ENCODE peak calls at places on chromosome 21, in seven cellular contexts. A, J, Y, G, V, B and Z are unnamed samples.

GRCh38 chr21:29372063-29372802 is 73.5 kb downstream of the BACH1 start:
- DNase-seq in A (peak), J (peak), Y (peak), G (peak), V (peak), B (peak), Z (peak)

GRCh38 chr21:35438643-35439404 is 389.7 kb upstream of the RUNX1 start:
- DNase-seq in A (no peak), J (no peak), Y (no peak), G (peak), V (no peak), B (no peak), Z (peak)

GRCh38 chr21:18840239-18840638 is 436.7 kb upstream of the TMPRSS15 start:
- DNase-seq in A (no peak), J (no peak), Y (no peak), G (no peak), V (peak), B (peak), Z (peak)

GRCh38 chr21:14889080-14889805 is 175.6 kb downstream of the NRIP1 start:
- DNase-seq in A (peak), J (no peak), Y (no peak), G (peak), V (peak), B (no peak), Z (no peak)

GRCh38 chr21:16007933-16008332 is 278.2 kb downstream of the USP25 start:
- DNase-seq in A (no peak), J (no peak), Y (no peak), G (peak), V (peak), B (no peak), Z (no peak)

GRCh38 chr21:31158789-31159581 is 120.7 kb upstream of the KRTAP19-8 start:
- DNase-seq in A (no peak), J (no peak), Y (no peak), G (no peak), V (peak), B (no peak), Z (no peak)

GRCh38 chr21:38140192-38140905 is 116.4 kb upstream of the KCNJ15 start:
- DNase-seq in A (no peak), J (no peak), Y (no peak), G (peak), V (peak), B (no peak), Z (no peak)

GRCh38 chr21:33418686-33419085 is 15.5 kb downstream of the IFNGR2 start:
- DNase-seq in A (no peak), J (no peak), Y (no peak), G (no peak), V (peak), B (no peak), Z (no peak)

GRCh38 chr21:24197956-24198355 is 1409.3 kb downstream of the MRPL39 start:
- DNase-seq in A (no peak), J (no peak), Y (no peak), G (peak), V (peak), B (no peak), Z (no peak)

GRCh38 chr21:29177800-29178199 is 47.4 kb downstream of the MAP3K7CL start:
- DNase-seq in A (no peak), J (no peak), Y (no peak), G (no peak), V (no peak), B (no peak), Z (no peak)

GRCh38 chr21:34824314-34824713 is 155.5 kb downstream of the CLIC6 start:
- DNase-seq in A (no peak), J (no peak), Y (no peak), G (no peak), V (peak), B (no peak), Z (no peak)

GRCh38 chr21:21159253-21159899 is 161.2 kb downstream of the NCAM2 start:
- DNase-seq in A (no peak), J (no peak), Y (no peak), G (peak), V (no peak), B (no peak), Z (no peak)

GRCh38 chr21:37803076-37803475 is 113.2 kb downstream of the KCNJ6 start:
- DNase-seq in A (no peak), J (no peak), Y (no peak), G (no peak), V (no peak), B (no peak), Z (no peak)

GRCh38 chr21:37886120-37886519 is 30.1 kb downstream of the KCNJ6 start:
- DNase-seq in A (no peak), J (no peak), Y (no peak), G (no peak), V (no peak), B (no peak), Z (no peak)

GRCh38 chr21:32611471-32611997 is 643 bp downstream of the CFAP298 start:
- DNase-seq in A (no peak), J (no peak), Y (no peak), G (peak), V (peak), B (no peak), Z (peak)

GRCh38 chr21:34807881-34808568 is 139.2 kb downstream of the CLIC6 start:
- DNase-seq in A (no peak), J (no peak), Y (no peak), G (peak), V (peak), B (no peak), Z (no peak)

GRCh38 chr21:16570196-16570595 is 840.4 kb downstream of the USP25 start:
- DNase-seq in A (no peak), J (no peak), Y (no peak), G (peak), V (no peak), B (no peak), Z (no peak)

GRCh38 chr21:33943293-33943692 is 27.7 kb upstream of the ATP5PO start:
- DNase-seq in A (no peak), J (no peak), Y (no peak), G (no peak), V (no peak), B (no peak), Z (no peak)

GRCh38 chr21:35575280-35575915 is 484.9 kb downstream of the SETD4 start:
- DNase-seq in A (no peak), J (no peak), Y (no peak), G (peak), V (peak), B (no peak), Z (no peak)

GRCh38 chr21:34865922-34866271 is 183.2 kb downstream of the RUNX1 start:
- DNase-seq in A (peak), J (no peak), Y (no peak), G (no peak), V (peak), B (peak), Z (peak)

GRCh38 chr21:16205527-16205926 is 475.7 kb downstream of the USP25 start:
- DNase-seq in A (no peak), J (no peak), Y (no peak), G (peak), V (no peak), B (no peak), Z (no peak)

GRCh38 chr21:31409849-31410762 is 66.0 kb upstream of the TIAM1 start:
- DNase-seq in A (no peak), J (no peak), Y (no peak), G (no peak), V (no peak), B (no peak), Z (no peak)

GRCh38 chr21:32807717-32808380 is 36.3 kb upstream of the PAXBP1 start:
- DNase-seq in A (no peak), J (no peak), Y (peak), G (peak), V (peak), B (no peak), Z (no peak)

GRCh38 chr21:36504067-36505058 is 24.4 kb upstream of the CLDN14 start:
- DNase-seq in A (peak), J (no peak), Y (peak), G (peak), V (peak), B (no peak), Z (peak)

GRCh38 chr21:45300786-45301520 is 13.3 kb upstream of the POFUT2 start:
- DNase-seq in A (no peak), J (no peak), Y (no peak), G (no peak), V (no peak), B (no peak), Z (no peak)
- H3K9ac ChIP-seq in A (no peak), J (no peak), Y (no peak), G (peak), V (no peak), B (no peak), Z (no peak)

GRCh38 chr21:46078322-46078981 is 19.5 kb upstream of the COL6A2 start:
- DNase-seq in A (no peak), J (no peak), Y (no peak), G (peak), V (no peak), B (peak), Z (no peak)

GRCh38 chr21:46080171-46081021 is 17.5 kb upstream of the COL6A2 start:
- DNase-seq in A (no peak), J (no peak), Y (no peak), G (no peak), V (no peak), B (peak), Z (no peak)

GRCh38 chr21:46081022-46081861 is 16.7 kb upstream of the COL6A2 start:
- DNase-seq in A (no peak), J (no peak), Y (no peak), G (no peak), V (no peak), B (peak), Z (no peak)

GRCh38 chr21:46078984-46079356 is 18.9 kb upstream of the COL6A2 start:
- DNase-seq in A (no peak), J (no peak), Y (no peak), G (no peak), V (peak), B (no peak), Z (no peak)

DNA sequence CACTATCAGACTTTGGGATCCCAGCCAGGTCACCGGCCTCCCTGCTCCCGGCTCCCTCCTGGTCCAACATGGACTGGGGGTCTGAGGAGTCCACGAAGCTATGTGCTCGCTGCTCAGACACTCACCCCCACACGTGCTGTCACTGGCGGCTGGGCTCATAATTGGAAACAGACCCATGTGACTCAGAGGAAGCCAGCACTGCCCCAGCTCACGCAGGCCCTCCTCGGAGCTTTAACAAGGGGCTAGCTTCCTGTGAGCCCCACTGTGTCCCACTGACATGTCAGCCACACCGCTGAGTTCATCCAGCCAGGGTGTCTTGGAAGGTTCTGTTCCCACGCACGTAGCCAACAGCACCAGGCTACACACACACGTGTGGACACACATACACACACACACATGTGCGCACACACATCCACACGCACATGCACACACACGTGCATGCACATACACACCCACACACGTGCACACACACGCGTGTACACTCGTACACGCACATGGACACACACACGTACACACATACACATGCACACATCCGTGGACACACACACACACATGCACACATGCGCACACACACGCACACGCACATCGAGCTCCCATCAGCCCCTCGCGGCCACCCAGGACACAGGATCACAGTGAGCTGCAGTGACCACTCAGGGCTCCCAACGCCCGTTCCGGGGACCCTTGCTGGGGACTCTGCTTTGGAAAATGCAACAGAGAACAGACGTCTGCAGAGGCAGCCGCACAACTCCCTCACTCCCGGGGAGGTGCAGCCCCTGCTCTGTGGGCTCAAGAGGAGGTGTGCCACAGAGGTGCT is 18.3 kb upstream of the COL6A2 start:
- DNase-seq in A (no peak), J (peak), Y (no peak), G (peak), V (peak), B (peak), Z (no peak)
- H3K9ac ChIP-seq in A (no peak), J (no peak), Y (peak), G (peak), V (peak), B (no peak), Z (no peak)

DNA sequence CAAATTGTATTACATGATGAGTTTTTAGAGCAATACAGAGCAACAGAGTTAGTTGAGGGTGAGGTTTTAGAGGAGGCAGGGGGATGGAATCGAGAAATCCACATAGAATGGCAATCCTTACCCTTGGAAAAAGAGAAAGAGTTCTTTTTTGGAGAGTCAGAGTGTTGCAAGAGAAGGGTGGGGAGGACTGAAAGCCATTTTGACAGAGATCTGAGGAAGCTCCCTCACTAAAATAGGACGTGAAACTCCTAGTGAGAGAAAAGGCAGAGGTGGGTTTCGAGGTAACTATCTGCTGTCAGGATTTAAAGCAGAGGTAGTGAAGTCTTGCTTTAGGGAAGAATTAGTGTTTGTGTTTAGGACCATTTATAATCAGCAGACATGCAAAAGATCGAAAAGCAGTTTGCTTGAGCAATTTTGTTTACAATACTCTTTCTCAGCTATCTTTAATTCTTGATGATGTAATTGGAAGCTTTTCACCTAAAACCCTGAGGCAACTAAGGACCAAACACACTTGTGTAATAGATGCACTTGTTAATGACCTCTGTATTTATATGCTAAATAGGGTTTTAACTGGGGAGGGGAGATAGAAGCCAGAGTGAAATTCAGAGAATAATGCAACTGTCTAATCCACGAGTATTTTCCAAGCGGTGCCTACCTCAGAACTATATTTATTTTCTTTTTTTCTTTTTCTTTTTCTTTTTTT is 20.0 kb downstream of the ADAMTS5 start:
- DNase-seq in A (no peak), J (no peak), Y (no peak), G (no peak), V (no peak), B (no peak), Z (no peak)
- H3K9ac ChIP-seq in A (no peak), J (no peak), Y (no peak), G (no peak), V (peak), B (no peak), Z (no peak)

DNA sequence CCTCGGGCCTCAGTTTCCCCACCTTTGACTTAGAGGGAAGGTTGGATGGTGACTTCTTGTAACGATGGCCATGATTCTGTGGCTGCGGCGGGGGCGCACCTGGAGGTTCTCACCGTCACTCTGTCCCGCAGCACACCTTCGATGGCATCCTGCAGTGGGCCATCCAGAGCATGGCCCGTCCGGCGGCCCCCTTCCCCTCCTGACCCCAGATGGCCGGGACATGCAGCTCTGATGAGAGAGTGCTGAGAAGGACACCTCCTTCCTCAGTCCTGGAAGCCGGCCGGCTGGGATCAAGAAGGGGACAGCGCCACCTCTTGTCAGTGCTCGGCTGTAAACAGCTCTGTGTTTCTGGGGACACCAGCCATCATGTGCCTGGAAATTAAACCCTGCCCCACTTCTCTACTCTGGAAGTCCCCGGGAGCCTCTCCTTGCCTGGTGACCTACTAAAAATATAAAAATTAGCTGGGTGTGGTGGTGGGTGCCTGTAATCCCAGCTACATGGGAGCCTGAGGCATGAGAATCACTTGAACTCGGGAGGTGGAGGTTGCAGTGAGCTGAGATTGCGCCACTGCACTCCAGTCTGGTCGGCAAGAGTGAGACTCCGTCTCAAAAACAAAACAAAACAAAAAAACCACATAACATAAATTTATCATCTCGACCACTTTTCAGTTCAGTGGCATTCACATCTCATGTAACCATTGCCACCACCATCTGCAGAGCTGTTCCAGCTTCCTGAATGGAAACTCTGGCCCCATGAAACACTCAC is 2.1 kb upstream of the PFKL start:
- DNase-seq in A (peak), J (peak), Y (peak), G (peak), V (peak), B (peak), Z (peak)
- H3K9ac ChIP-seq in A (no peak), J (no peak), Y (no peak), G (no peak), V (peak), B (no peak), Z (no peak)

DNA sequence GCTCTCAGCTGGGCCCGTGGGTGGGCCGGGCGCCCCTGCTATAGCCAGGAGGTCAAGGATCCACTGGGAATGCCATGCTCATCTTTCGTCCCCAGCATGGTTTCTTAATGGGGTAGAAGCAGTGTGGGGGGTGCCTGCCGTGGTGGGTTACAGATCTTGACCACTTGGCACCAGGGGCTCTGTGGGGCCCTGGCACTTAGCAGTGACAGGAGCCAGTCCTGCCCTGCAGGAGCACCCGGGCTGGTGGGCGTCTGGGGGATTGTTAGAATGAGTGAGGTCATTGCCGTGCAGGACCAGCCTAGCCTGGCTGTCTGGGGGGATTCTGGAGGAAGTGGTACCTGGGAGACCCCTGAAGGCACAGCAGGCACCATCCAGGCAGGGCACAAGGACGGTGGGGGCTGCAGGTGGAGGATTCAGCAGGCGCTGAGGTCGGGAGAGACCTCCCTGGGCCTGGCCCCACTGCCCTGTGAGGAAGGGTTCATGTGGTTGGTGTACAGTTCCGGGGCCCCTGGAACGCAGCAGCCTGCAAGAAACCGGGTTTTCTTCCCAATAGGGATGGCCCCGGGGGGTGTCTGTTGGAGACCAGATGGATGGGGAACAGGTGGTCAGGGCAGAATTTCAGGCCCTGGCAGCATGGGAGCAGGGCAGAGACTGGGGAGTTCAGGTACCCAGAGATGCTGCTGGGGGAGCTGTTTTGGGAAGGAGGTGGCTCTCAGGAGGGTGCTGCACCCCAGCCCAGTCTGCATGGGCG is 4.8 kb downstream of the AIRE start:
- DNase-seq in A (no peak), J (no peak), Y (no peak), G (no peak), V (no peak), B (no peak), Z (no peak)
- H3K9ac ChIP-seq in A (no peak), J (no peak), Y (no peak), G (no peak), V (no peak), B (no peak), Z (no peak)

GRCh38 chr21:42061195-42061865 is 9.8 kb upstream of the UMODL1 start:
- DNase-seq in A (no peak), J (no peak), Y (no peak), G (no peak), V (no peak), B (no peak), Z (peak)
- H3K9ac ChIP-seq in A (no peak), J (no peak), Y (no peak), G (no peak), V (no peak), B (no peak), Z (peak)

GRCh38 chr21:44756416-44757185 is 45.0 kb downstream of the UBE2G2 start:
- DNase-seq in A (no peak), J (no peak), Y (no peak), G (no peak), V (no peak), B (peak), Z (no peak)

GRCh38 chr21:44758141-44758561 is 43.5 kb downstream of the UBE2G2 start:
- DNase-seq in A (no peak), J (no peak), Y (no peak), G (no peak), V (no peak), B (peak), Z (no peak)

GRCh38 chr21:44758781-44759627 is 42.6 kb downstream of the UBE2G2 start:
- DNase-seq in A (no peak), J (no peak), Y (no peak), G (no peak), V (no peak), B (peak), Z (no peak)

GRCh38 chr21:44759628-44760285 is 41.9 kb downstream of the UBE2G2 start:
- DNase-seq in A (no peak), J (no peak), Y (no peak), G (no peak), V (no peak), B (peak), Z (no peak)

DNA sequence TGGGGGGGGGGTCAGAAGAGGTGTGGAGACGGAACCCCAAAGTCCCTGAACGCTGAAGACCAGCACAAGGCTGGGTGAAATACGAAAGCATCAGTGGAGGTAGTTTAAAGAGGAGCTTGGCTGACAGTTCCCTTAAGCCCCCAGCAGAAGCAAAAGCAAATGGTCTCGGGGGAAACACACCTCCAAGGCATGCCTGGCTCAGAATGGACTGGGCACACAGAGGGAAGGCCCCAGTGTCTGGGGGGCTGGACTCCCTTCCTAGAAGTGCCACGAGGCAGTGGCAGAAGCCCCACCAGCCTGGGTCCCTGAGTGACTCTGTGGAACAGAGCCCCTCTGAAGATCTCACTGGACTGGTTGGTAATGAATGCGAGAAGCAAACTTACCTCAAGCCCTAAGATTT is 43.9 kb downstream of the UBE2G2 start:
- DNase-seq in A (no peak), J (no peak), Y (no peak), G (no peak), V (no peak), B (peak), Z (no peak)
- H3K9ac ChIP-seq in A (no peak), J (no peak), Y (no peak), G (no peak), V (no peak), B (no peak), Z (no peak)